ENCODE peak calls at places on chromosome 10, in five cellular contexts. One of them, this sample, is unnamed.

GRCh38 chr10:29586509-29586908 is 48.3 kb downstream of the SVIL start:
- DNase-seq in naive thymus-derived CD4-positive, alpha-beta T cell: no peak
- DNase-seq in IMR-90: no peak
- DNase-seq in ovary: no peak
- DNase-seq in pancreas: no peak
- DNase-seq in this sample: no peak

GRCh38 chr10:13660545-13660920 is 73.8 kb downstream of the PRPF18 start:
- DNase-seq in IMR-90: peak; percentile 41
- DNase-seq in naive thymus-derived CD4-positive, alpha-beta T cell: no peak
- DNase-seq in pancreas: no peak
- DNase-seq in ovary: no peak
- DNase-seq in this sample: no peak

GRCh38 chr10:44908071-44908709 is 2.9 kb upstream of the TMEM72 start:
- DNase-seq in naive thymus-derived CD4-positive, alpha-beta T cell: no peak
- DNase-seq in IMR-90: peak; percentile 59
- DNase-seq in ovary: no peak
- DNase-seq in pancreas: no peak
- DNase-seq in this sample: no peak

GRCh38 chr10:33341638-33342037 is 7.2 kb upstream of the NRP1 start:
- DNase-seq in pancreas: no peak
- DNase-seq in naive thymus-derived CD4-positive, alpha-beta T cell: no peak
- DNase-seq in ovary: no peak
- DNase-seq in IMR-90: peak; percentile 62
- DNase-seq in this sample: no peak

GRCh38 chr10:33008499-33009243 is 50.6 kb upstream of the ITGB1 start:
- DNase-seq in naive thymus-derived CD4-positive, alpha-beta T cell: peak; percentile 34
- DNase-seq in IMR-90: peak; percentile 92
- DNase-seq in ovary: no peak
- DNase-seq in pancreas: peak; percentile 39
- DNase-seq in this sample: peak; percentile 75

GRCh38 chr10:35921866-35922265 is 279.8 kb upstream of the FZD8 start:
- DNase-seq in ovary: no peak
- DNase-seq in IMR-90: no peak
- DNase-seq in naive thymus-derived CD4-positive, alpha-beta T cell: no peak
- DNase-seq in pancreas: no peak
- DNase-seq in this sample: no peak

GRCh38 chr10:97683556-97684357 is 3.3 kb downstream of the AVPI1 start:
- DNase-seq in ovary: peak; percentile 31
- DNase-seq in pancreas: no peak
- DNase-seq in naive thymus-derived CD4-positive, alpha-beta T cell: no peak
- DNase-seq in IMR-90: peak; percentile 70
- DNase-seq in this sample: no peak

GRCh38 chr10:72337039-72337629 is 17.6 kb downstream of the DNAJB12 start:
- DNase-seq in IMR-90: peak; percentile 53
- DNase-seq in pancreas: peak; percentile 95
- DNase-seq in naive thymus-derived CD4-positive, alpha-beta T cell: peak; percentile 36
- DNase-seq in ovary: peak; percentile 93
- DNase-seq in this sample: peak; percentile 87

GRCh38 chr10:13862541-13863233 is 275.9 kb downstream of the PRPF18 start:
- DNase-seq in naive thymus-derived CD4-positive, alpha-beta T cell: no peak
- DNase-seq in IMR-90: no peak
- DNase-seq in ovary: no peak
- DNase-seq in pancreas: no peak
- DNase-seq in this sample: no peak

GRCh38 chr10:85012305-85012704 is 683.9 kb downstream of the CCSER2 start:
- DNase-seq in pancreas: no peak
- DNase-seq in ovary: no peak
- DNase-seq in naive thymus-derived CD4-positive, alpha-beta T cell: no peak
- DNase-seq in IMR-90: no peak
- DNase-seq in this sample: no peak

GRCh38 chr10:16952610-16953009 is 135.4 kb upstream of the RSU1 start:
- DNase-seq in pancreas: no peak
- DNase-seq in IMR-90: no peak
- DNase-seq in naive thymus-derived CD4-positive, alpha-beta T cell: no peak
- DNase-seq in ovary: no peak
- DNase-seq in this sample: peak; percentile 59

GRCh38 chr10:86678999-86679792 is 10.9 kb downstream of the LDB3 start:
- DNase-seq in pancreas: no peak
- DNase-seq in IMR-90: no peak
- DNase-seq in naive thymus-derived CD4-positive, alpha-beta T cell: no peak
- DNase-seq in ovary: no peak
- DNase-seq in this sample: no peak

GRCh38 chr10:113905756-113906155 is 51.3 kb downstream of the NHLRC2 start:
- DNase-seq in ovary: no peak
- DNase-seq in IMR-90: no peak
- DNase-seq in pancreas: no peak
- DNase-seq in naive thymus-derived CD4-positive, alpha-beta T cell: no peak
- DNase-seq in this sample: no peak

GRCh38 chr10:5528989-5529701 is 4.4 kb downstream of the CALML3 start:
- DNase-seq in ovary: no peak
- DNase-seq in IMR-90: no peak
- DNase-seq in naive thymus-derived CD4-positive, alpha-beta T cell: no peak
- DNase-seq in pancreas: no peak
- DNase-seq in this sample: no peak

GRCh38 chr10:21194510-21194993 is 297.4 kb upstream of the NEBL start:
- DNase-seq in pancreas: no peak
- DNase-seq in ovary: no peak
- DNase-seq in IMR-90: no peak
- DNase-seq in naive thymus-derived CD4-positive, alpha-beta T cell: no peak
- DNase-seq in this sample: peak; percentile 45

GRCh38 chr10:107434854-107435253 is 270.3 kb upstream of the SORCS1 start:
- DNase-seq in pancreas: no peak
- DNase-seq in naive thymus-derived CD4-positive, alpha-beta T cell: no peak
- DNase-seq in ovary: no peak
- DNase-seq in IMR-90: no peak
- DNase-seq in this sample: no peak

GRCh38 chr10:69383485-69384089 is 33.1 kb downstream of the TACR2 start:
- DNase-seq in pancreas: no peak
- DNase-seq in IMR-90: peak; percentile 84
- DNase-seq in naive thymus-derived CD4-positive, alpha-beta T cell: no peak
- DNase-seq in ovary: no peak
- DNase-seq in this sample: no peak

GRCh38 chr10:62911210-62911963 is 95.2 kb upstream of the EGR2 start:
- DNase-seq in IMR-90: no peak
- DNase-seq in naive thymus-derived CD4-positive, alpha-beta T cell: no peak
- DNase-seq in pancreas: no peak
- DNase-seq in ovary: no peak
- DNase-seq in this sample: peak; percentile 20

GRCh38 chr10:97564776-97565175 is 7.8 kb upstream of the ANKRD2 start:
- DNase-seq in IMR-90: peak; percentile 24
- DNase-seq in pancreas: no peak
- DNase-seq in naive thymus-derived CD4-positive, alpha-beta T cell: no peak
- DNase-seq in ovary: no peak
- DNase-seq in this sample: no peak

GRCh38 chr10:93461807-93462178 is 20.3 kb downstream of the MYOF start:
- DNase-seq in naive thymus-derived CD4-positive, alpha-beta T cell: no peak
- DNase-seq in pancreas: no peak
- DNase-seq in IMR-90: peak; percentile 51
- DNase-seq in ovary: no peak
- DNase-seq in this sample: no peak

GRCh38 chr10:84424731-84425165 is 96.4 kb downstream of the CCSER2 start:
- DNase-seq in ovary: peak; percentile 78
- DNase-seq in pancreas: peak; percentile 68
- DNase-seq in IMR-90: peak; percentile 98
- DNase-seq in naive thymus-derived CD4-positive, alpha-beta T cell: no peak
- DNase-seq in this sample: peak; percentile 56

GRCh38 chr10:27245846-27246245 is 5.2 kb upstream of the ACBD5 start:
- DNase-seq in ovary: no peak
- DNase-seq in IMR-90: no peak
- DNase-seq in pancreas: no peak
- DNase-seq in naive thymus-derived CD4-positive, alpha-beta T cell: no peak
- DNase-seq in this sample: no peak

GRCh38 chr10:86253171-86254072 is 113.2 kb downstream of the GRID1 start:
- DNase-seq in pancreas: no peak
- DNase-seq in ovary: no peak
- DNase-seq in naive thymus-derived CD4-positive, alpha-beta T cell: no peak
- DNase-seq in IMR-90: no peak
- DNase-seq in this sample: no peak

GRCh38 chr10:2968401-2968800 is 98.9 kb upstream of the PFKP start:
- DNase-seq in naive thymus-derived CD4-positive, alpha-beta T cell: no peak
- DNase-seq in IMR-90: peak; percentile 67
- DNase-seq in ovary: no peak
- DNase-seq in pancreas: no peak
- DNase-seq in this sample: no peak

GRCh38 chr10:122251459-122252255 is 19.4 kb upstream of the BTBD16 start:
- DNase-seq in naive thymus-derived CD4-positive, alpha-beta T cell: no peak
- DNase-seq in IMR-90: peak; percentile 33
- DNase-seq in ovary: no peak
- DNase-seq in pancreas: no peak
- DNase-seq in this sample: no peak

GRCh38 chr10:122248356-122249302 is 22.5 kb upstream of the BTBD16 start:
- DNase-seq in IMR-90: no peak
- DNase-seq in naive thymus-derived CD4-positive, alpha-beta T cell: no peak
- DNase-seq in ovary: no peak
- DNase-seq in pancreas: no peak
- DNase-seq in this sample: no peak

GRCh38 chr10:122252805-122253204 is 18.3 kb upstream of the BTBD16 start:
- DNase-seq in pancreas: no peak
- DNase-seq in ovary: no peak
- DNase-seq in naive thymus-derived CD4-positive, alpha-beta T cell: no peak
- DNase-seq in IMR-90: no peak
- DNase-seq in this sample: no peak

GRCh38 chr10:122249303-122249850 is 21.7 kb upstream of the BTBD16 start:
- DNase-seq in ovary: no peak
- DNase-seq in IMR-90: no peak
- DNase-seq in naive thymus-derived CD4-positive, alpha-beta T cell: no peak
- DNase-seq in pancreas: no peak
- DNase-seq in this sample: no peak

DNA sequence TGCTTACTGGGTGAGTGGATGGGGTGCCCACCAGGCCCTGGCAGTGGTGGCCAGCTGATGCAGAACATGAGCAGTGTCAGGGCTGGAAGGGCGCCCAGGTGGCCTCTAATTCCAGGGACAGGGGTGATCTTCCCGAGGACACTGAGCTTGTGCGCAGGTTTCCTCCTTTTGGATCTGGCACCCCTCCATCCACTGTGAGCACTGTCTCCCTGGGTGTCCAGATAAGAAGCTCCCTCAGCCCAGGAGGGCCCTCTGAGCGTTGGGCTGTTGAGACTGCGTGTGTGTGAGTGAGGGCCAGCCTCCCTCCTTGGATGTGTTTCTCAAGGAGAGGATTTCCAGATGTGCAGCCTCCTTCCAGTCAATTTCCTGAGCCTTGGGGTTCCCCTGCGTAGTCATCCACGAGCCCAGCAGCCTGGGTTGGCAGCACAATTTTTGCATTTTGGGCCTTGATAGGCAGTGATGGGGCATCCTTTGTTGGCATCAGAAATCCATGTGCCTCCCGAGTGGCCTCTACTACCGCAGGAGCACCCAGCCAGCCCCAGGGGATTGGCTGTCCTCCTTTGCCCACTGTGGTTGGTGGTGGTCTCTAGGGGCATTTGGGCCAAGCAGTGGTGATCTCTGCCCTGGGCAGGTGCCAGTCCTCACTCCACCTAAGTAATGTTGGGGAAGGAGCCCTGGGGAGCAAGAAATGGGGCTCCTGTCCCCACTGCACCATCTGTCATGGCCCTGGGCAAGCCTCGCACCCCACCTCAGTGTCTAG is 20.9 kb upstream of the BTBD16 start:
- DNase-seq in IMR-90: no peak
- DNase-seq in naive thymus-derived CD4-positive, alpha-beta T cell: no peak
- DNase-seq in pancreas: no peak
- DNase-seq in ovary: no peak
- DNase-seq in this sample: no peak
- H3K36me3 ChIP-seq in IMR-90: no peaks in the 10 kb centered on the region
- H3K36me3 ChIP-seq in naive thymus-derived CD4-positive, alpha-beta T cell: no peaks in the 10 kb centered on the region
- H3K36me3 ChIP-seq in pancreas: no peaks in the 10 kb centered on the region
- H3K36me3 ChIP-seq in ovary: no peaks in the 10 kb centered on the region
- H3K36me3 ChIP-seq in this sample: no peaks in the 10 kb centered on the region

GRCh38 chr10:22601618-22602017 is 112.8 kb downstream of the PIP4K2A start:
- DNase-seq in naive thymus-derived CD4-positive, alpha-beta T cell: no peak
- DNase-seq in pancreas: no peak
- DNase-seq in IMR-90: no peak
- DNase-seq in ovary: no peak
- DNase-seq in this sample: no peak
- H3K4me1 ChIP-seq in naive thymus-derived CD4-positive, alpha-beta T cell: peaks cover 58% of the 10 kb centered on the region
- H3K4me1 ChIP-seq in pancreas: no peaks in the 10 kb centered on the region
- H3K4me1 ChIP-seq in IMR-90: peaks cover 21% of the 10 kb centered on the region
- H3K4me1 ChIP-seq in ovary: peaks cover 2% of the 10 kb centered on the region
- H3K4me1 ChIP-seq in this sample: no peaks in the 10 kb centered on the region

DNA sequence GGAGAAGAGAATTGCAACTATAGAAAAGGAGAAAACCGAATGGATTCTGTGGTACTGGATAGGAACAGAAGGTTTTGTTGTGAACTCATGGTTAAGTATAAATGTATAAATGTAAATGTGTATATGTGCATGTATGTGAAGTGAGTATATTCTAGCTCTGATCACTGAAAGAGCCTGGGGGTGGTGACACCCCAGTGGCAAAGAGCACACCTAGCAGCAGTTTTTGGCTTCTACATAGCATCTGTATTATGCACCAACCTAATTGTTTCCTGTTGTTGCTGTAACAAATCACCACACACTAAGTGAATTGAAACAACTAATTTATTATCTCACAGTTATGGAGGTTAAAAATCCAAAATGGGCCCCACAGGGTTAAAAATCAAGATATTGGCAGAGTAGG is 455.4 kb downstream of the RPS24 start:
- DNase-seq in IMR-90: no peak
- DNase-seq in ovary: no peak
- DNase-seq in naive thymus-derived CD4-positive, alpha-beta T cell: no peak
- DNase-seq in pancreas: no peak
- DNase-seq in this sample: no peak
- H3K36me3 ChIP-seq in IMR-90: no peaks in the 10 kb centered on the region
- H3K36me3 ChIP-seq in ovary: no peaks in the 10 kb centered on the region
- H3K36me3 ChIP-seq in naive thymus-derived CD4-positive, alpha-beta T cell: no peaks in the 10 kb centered on the region
- H3K36me3 ChIP-seq in pancreas: no peaks in the 10 kb centered on the region
- H3K36me3 ChIP-seq in this sample: no peaks in the 10 kb centered on the region

GRCh38 chr10:124723826-124724225 is 20.4 kb downstream of the FAM53B start:
- DNase-seq in pancreas: no peak
- DNase-seq in ovary: peak; percentile 11
- DNase-seq in naive thymus-derived CD4-positive, alpha-beta T cell: no peak
- DNase-seq in IMR-90: no peak
- DNase-seq in this sample: no peak

GRCh38 chr10:124722812-124723783 is 21.1 kb downstream of the FAM53B start:
- DNase-seq in naive thymus-derived CD4-positive, alpha-beta T cell: peak; percentile 56
- DNase-seq in ovary: no peak
- DNase-seq in IMR-90: no peak
- DNase-seq in pancreas: no peak
- DNase-seq in this sample: no peak

GRCh38 chr10:124725791-124726190 is 18.4 kb downstream of the FAM53B start:
- DNase-seq in ovary: peak; percentile 15
- DNase-seq in naive thymus-derived CD4-positive, alpha-beta T cell: no peak
- DNase-seq in IMR-90: no peak
- DNase-seq in pancreas: no peak
- DNase-seq in this sample: no peak

GRCh38 chr10:124724279-124725027 is 19.7 kb downstream of the FAM53B start:
- DNase-seq in IMR-90: no peak
- DNase-seq in naive thymus-derived CD4-positive, alpha-beta T cell: no peak
- DNase-seq in pancreas: no peak
- DNase-seq in ovary: peak; percentile 36
- DNase-seq in this sample: no peak

DNA sequence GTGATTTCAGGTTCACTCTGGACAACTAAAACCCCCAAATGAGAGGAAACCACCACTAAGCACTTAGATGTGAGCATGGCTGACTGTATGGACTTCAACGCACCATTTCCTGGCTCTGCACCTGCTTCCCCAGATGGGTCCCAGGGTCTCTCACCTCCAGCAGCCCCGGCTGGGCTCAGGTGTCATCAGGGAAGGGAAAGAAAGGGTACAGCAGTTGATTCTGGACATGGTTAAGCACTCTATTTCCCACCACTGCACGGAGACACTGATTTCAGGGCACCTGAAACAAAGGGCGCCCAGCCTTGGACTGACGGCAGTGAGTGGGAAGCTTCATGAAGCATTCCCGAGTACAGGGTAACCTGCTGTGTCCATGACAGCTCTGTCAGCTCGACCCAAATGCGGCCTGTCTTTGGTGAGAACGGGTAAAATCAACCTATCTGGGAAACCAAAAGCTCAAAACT is 19.0 kb downstream of the FAM53B start:
- DNase-seq in IMR-90: no peak
- DNase-seq in ovary: peak; percentile 14
- DNase-seq in naive thymus-derived CD4-positive, alpha-beta T cell: no peak
- DNase-seq in pancreas: no peak
- DNase-seq in this sample: no peak
- H3K4me1 ChIP-seq in IMR-90: peaks cover 5% of the 10 kb centered on the region
- H3K4me1 ChIP-seq in ovary: peaks cover 50% of the 10 kb centered on the region
- H3K4me1 ChIP-seq in naive thymus-derived CD4-positive, alpha-beta T cell: peaks cover 79% of the 10 kb centered on the region
- H3K4me1 ChIP-seq in pancreas: no peaks in the 10 kb centered on the region
- H3K4me1 ChIP-seq in this sample: no peaks in the 10 kb centered on the region

This sample was measured in HAP-1.